ENCODE peak calls at places on chromosome X, in six cellular contexts. J is GM12878, R is SK-N-SH, I is K562, Z is H1, T is HepG2. O is an unnamed sample.

GRCh38 chrX:53281321-53281822 is at the start of gene IQSEC2:
- DNase-seq in R (no peak), I (peak), Z (peak), J (no peak), T (no peak), O (no peak)

GRCh38 chrX:115968436-115969252 is 201.9 kb upstream of the AGTR2 start:
- DNase-seq in T (no peak), R (peak), Z (peak), J (no peak), I (no peak), O (no peak)

GRCh38 chrX:105822138-105823091 is at the start of gene NRK:
- DNase-seq in T (no peak), I (no peak), Z (no peak), R (peak), J (no peak), O (no peak)

GRCh38 chrX:57367649-57368048 is 81.1 kb downstream of the FAAH2 start:
- DNase-seq in J (no peak), T (peak), I (no peak), Z (no peak), R (no peak), O (no peak)

GRCh38 chrX:103363046-103363445 is 6.7 kb downstream of the TCEAL9 start:
- DNase-seq in T (no peak), R (no peak), I (no peak), Z (no peak), J (no peak), O (no peak)

GRCh38 chrX:25015486-25016360 is at the start of gene ARX:
- DNase-seq in Z (no peak), J (no peak), T (peak), I (peak), R (peak), O (no peak)

GRCh38 chrX:11113731-11114130 is 2.6 kb downstream of the HCCS start:
- DNase-seq in Z (no peak), J (no peak), R (no peak), I (no peak), T (no peak), O (no peak)

GRCh38 chrX:138859421-138859820 is 147.9 kb upstream of the FGF13 start:
- DNase-seq in T (no peak), Z (no peak), J (no peak), R (no peak), I (no peak), O (no peak)

GRCh38 chrX:97639526-97639925 is 755.8 kb downstream of the RPA4 start:
- DNase-seq in T (no peak), J (no peak), I (no peak), R (no peak), Z (peak), O (no peak)

GRCh38 chrX:150308041-150308440 is 55.1 kb upstream of the MAMLD1 start:
- DNase-seq in I (no peak), Z (no peak), J (no peak), T (no peak), R (no peak), O (no peak)

GRCh38 chrX:70498129-70498528 is 53.5 kb downstream of the DLG3 start:
- DNase-seq in T (no peak), R (no peak), I (no peak), Z (no peak), J (no peak), O (no peak)

GRCh38 chrX:17581650-17582049 is 155.6 kb upstream of the SCML1 start:
- DNase-seq in Z (no peak), J (no peak), T (no peak), I (no peak), R (no peak), O (no peak)

GRCh38 chrX:1928805-1929204 is 313.9 kb downstream of the ASMT start:
- DNase-seq in J (no peak), Z (peak), I (no peak), R (no peak), T (no peak), O (no peak)

GRCh38 chrX:41459714-41460113 is 12.6 kb downstream of the NYX start:
- DNase-seq in T (no peak), I (no peak), R (no peak), J (no peak), Z (no peak), O (no peak)

GRCh38 chrX:129754266-129755024 is 15.7 kb downstream of the XPNPEP2 start:
- DNase-seq in I (peak), R (no peak), Z (no peak), J (no peak), T (no peak), O (no peak)

GRCh38 chrX:148049441-148049840 is 68.3 kb downstream of the FMR1NB start:
- DNase-seq in Z (no peak), J (no peak), T (peak), R (peak), I (peak), O (no peak)

GRCh38 chrX:154732421-154733071 is 18.3 kb downstream of the GAB3 start:
- DNase-seq in J (no peak), T (no peak), Z (no peak), I (no peak), R (no peak), O (no peak)

GRCh38 chrX:115584715-115585114 is 23.7 kb downstream of the PLS3 start:
- DNase-seq in J (no peak), I (no peak), R (no peak), Z (no peak), T (no peak), O (no peak)

GRCh38 chrX:115560211-115560977 is 580 bp upstream of the PLS3 start:
- DNase-seq in T (peak), J (no peak), Z (no peak), R (no peak), I (no peak), O (no peak)

DNA sequence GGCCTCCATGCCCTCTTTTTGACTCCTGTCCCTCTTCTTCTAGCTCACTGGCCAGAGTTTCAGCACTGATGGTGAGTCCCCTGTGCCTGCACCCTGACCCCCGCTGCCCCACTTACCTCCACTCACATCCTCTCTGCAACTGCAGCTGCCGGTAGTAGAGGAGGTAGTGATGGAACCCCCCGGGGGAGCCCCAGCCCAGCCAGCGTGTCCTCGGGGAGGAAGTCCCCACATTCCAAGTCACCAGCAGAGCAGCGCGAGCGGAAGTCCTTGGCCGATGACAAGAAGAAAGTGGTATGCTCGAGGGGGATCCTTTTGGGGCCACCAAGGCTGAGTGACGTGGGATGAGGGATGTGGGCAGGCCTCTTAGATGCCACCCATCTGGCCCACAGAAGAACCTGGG is 5.8 kb downstream of the ARAF start:
- DNase-seq in T (no peak), R (no peak), I (no peak), J (no peak), Z (no peak), O (no peak)
- TF ChIP-seq TAF1 in T (no peak), R (no peak), I (no peak), J (no peak), Z (no peak), O (no peak)

GRCh38 chrX:48617542-48618340 is 20.4 kb downstream of the WDR13 start:
- DNase-seq in Z (no peak), I (peak), J (no peak), R (no peak), T (no peak), O (no peak)
- TF ChIP-seq TAF1 in Z (no peak), I (no peak), J (no peak), R (no peak), T (no peak), O (no peak)

GRCh38 chrX:27796640-27797257 is 11.0 kb upstream of the MAGEB10 start:
- DNase-seq in J (no peak), Z (no peak), R (no peak), T (no peak), I (no peak), O (no peak)
- TF ChIP-seq TAF1 in J (no peak), Z (no peak), R (no peak), T (no peak), I (no peak), O (no peak)

GRCh38 chrX:39866229-39866628 is 231.5 kb downstream of the BCOR start:
- DNase-seq in Z (no peak), I (no peak), J (no peak), T (no peak), R (no peak), O (no peak)

GRCh38 chrX:39859991-39860861 is 237.5 kb downstream of the BCOR start:
- DNase-seq in J (peak), I (peak), R (peak), Z (peak), T (no peak), O (no peak)

GRCh38 chrX:39857780-39858179 is 240.0 kb downstream of the BCOR start:
- DNase-seq in R (no peak), I (no peak), J (no peak), Z (no peak), T (no peak), O (no peak)

GRCh38 chrX:39862958-39863357 is 234.8 kb downstream of the BCOR start:
- DNase-seq in T (no peak), R (no peak), J (no peak), Z (no peak), I (no peak), O (no peak)
- TF ChIP-seq TAF1 in T (no peak), R (no peak), J (no peak), Z (no peak), I (no peak), O (no peak)

DNA sequence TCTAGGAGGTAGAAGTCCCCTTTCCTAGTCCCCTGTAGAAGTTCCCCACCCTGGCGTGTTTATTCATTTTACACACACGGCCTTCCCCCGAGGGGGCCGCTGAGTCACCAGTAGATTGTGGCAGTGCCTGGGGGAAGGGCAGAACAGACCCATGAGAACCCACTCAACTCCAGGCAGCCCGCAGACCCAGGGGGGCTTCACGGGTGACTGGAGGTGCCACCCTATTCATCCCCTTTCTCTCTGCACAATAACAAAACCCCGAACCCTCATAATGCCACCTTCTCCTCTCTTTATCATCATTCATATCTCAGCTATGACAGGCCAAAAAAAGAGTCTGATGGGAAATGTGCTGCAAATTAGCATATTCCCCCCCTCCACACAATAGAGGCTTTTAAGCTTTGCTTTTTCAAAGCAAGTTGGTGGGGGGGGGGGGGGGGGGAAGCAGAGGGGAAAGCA is 20.4 kb upstream of the GPM6B start:
- DNase-seq in T (no peak), R (no peak), J (no peak), Z (no peak), I (no peak), O (no peak)
- TF ChIP-seq TAF1 in T (no peak), R (no peak), J (no peak), Z (no peak), I (no peak), O (no peak)

DNA sequence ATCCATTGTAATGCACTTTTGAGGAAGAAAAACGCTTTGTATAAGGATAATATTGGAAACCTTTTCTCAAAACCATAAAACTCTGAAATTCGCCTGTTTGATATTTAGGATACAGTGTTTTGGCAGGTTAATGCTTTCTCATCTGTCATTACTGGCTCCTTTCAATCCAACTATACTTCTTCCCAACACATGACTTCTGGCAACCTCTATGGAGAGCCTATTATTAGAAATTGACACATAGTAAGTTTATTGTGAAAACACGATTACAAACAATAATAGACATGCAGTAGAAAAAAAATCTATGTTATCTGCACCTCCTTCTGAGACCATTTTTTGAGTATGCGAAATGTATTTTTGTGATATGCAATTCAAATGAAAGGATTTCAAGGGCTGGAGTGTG is 4.6 kb upstream of the KLHL34 start:
- DNase-seq in J (no peak), Z (no peak), I (no peak), R (no peak), T (no peak), O (no peak)
- TF ChIP-seq TAF1 in J (no peak), Z (no peak), I (no peak), R (no peak), T (no peak), O (no peak)

GRCh38 chrX:68719181-68719903 is 71.9 kb downstream of the STARD8 start:
- DNase-seq in T (no peak), R (no peak), Z (no peak), J (no peak), I (no peak), O (no peak)

GRCh38 chrX:68717196-68717595 is 69.7 kb downstream of the STARD8 start:
- DNase-seq in J (no peak), Z (no peak), R (no peak), I (no peak), T (no peak), O (no peak)

GRCh38 chrX:68718443-68718820 is 71.0 kb downstream of the STARD8 start:
- DNase-seq in Z (no peak), R (no peak), T (no peak), J (no peak), I (no peak), O (no peak)

GRCh38 chrX:68719904-68720614 is 72.6 kb downstream of the STARD8 start:
- DNase-seq in T (peak), R (no peak), I (peak), J (no peak), Z (no peak), O (no peak)

GRCh38 chrX:68717663-68718442 is 70.4 kb downstream of the STARD8 start:
- DNase-seq in J (no peak), I (no peak), T (no peak), Z (no peak), R (no peak), O (no peak)
- TF ChIP-seq TAF1 in J (no peak), I (no peak), T (no peak), Z (no peak), R (no peak), O (no peak)

DNA sequence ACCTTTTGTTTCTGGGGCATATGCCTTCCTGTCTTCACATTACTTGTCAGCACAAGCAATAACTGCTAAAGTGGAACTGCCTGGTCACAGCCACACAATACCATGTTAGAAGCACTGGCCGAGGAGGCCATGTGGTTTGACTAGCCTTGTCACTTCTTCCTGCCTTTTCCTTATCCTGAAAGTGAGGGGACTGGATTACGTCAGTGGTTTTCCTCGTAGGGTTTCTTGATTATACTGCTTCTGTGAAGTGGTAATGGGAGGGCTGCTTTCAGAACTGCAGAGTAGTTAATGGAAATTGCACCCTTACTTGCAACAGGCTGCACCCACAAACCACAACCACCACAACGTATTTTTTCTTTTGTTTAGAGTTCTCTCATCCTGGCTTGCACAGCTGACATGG is 26.6 kb downstream of the ZRSR2 start:
- DNase-seq in J (peak), I (no peak), T (no peak), Z (no peak), R (peak), O (no peak)
- TF ChIP-seq TAF1 in J (no peak), I (no peak), T (no peak), Z (no peak), R (no peak), O (no peak)